ENCODE peak calls at places on chromosomes 12 and 14, in four cellular contexts. One of them, this sample, is unnamed.

GRCh38 chr14:56087824-56088571 is 30.2 kb upstream of the PELI2 start:
- DNase-seq in GM12878: no peak
- DNase-seq in SK-N-SH: no peak
- DNase-seq in H1: no peak
- DNase-seq in this sample: no peak

GRCh38 chr12:62379026-62379722 is 87.5 kb upstream of the MON2 start:
- DNase-seq in H1: no peak
- DNase-seq in SK-N-SH: no peak
- DNase-seq in GM12878: no peak
- DNase-seq in this sample: no peak

GRCh38 chr12:52645120-52645761 is 6.8 kb downstream of the KRT2 start:
- DNase-seq in SK-N-SH: no peak
- DNase-seq in H1: no peak
- DNase-seq in GM12878: no peak
- DNase-seq in this sample: peak; percentile 39

GRCh38 chr12:82880442-82880901 is 193.8 kb downstream of the TMTC2 start:
- DNase-seq in H1: no peak
- DNase-seq in GM12878: no peak
- DNase-seq in SK-N-SH: peak; percentile 18
- DNase-seq in this sample: no peak

GRCh38 chr14:87066221-87066817 is 926.7 kb downstream of the GALC start:
- DNase-seq in GM12878: no peak
- DNase-seq in SK-N-SH: no peak
- DNase-seq in H1: no peak
- DNase-seq in this sample: no peak

GRCh38 chr14:52129733-52130132 is 60.9 kb upstream of the NID2 start:
- DNase-seq in GM12878: no peak
- DNase-seq in H1: no peak
- DNase-seq in SK-N-SH: no peak
- DNase-seq in this sample: no peak

GRCh38 chr12:77766224-77766623 is 64.5 kb upstream of the NAV3 start:
- DNase-seq in GM12878: no peak
- DNase-seq in H1: no peak
- DNase-seq in SK-N-SH: no peak
- DNase-seq in this sample: no peak

GRCh38 chr12:24505366-24506025 is 443.4 kb downstream of the BCAT1 start:
- DNase-seq in GM12878: no peak
- DNase-seq in H1: no peak
- DNase-seq in SK-N-SH: no peak
- DNase-seq in this sample: no peak

GRCh38 chr14:24818054-24818822 is 184.2 kb upstream of the GZMB start:
- DNase-seq in GM12878: no peak
- DNase-seq in H1: no peak
- DNase-seq in SK-N-SH: no peak
- DNase-seq in this sample: no peak

GRCh38 chr12:41286426-41286825 is 98.3 kb downstream of the PDZRN4 start:
- DNase-seq in SK-N-SH: no peak
- DNase-seq in H1: no peak
- DNase-seq in GM12878: no peak
- DNase-seq in this sample: no peak

GRCh38 chr14:81319314-81319713 is 80.8 kb downstream of the STON2 start:
- DNase-seq in GM12878: no peak
- DNase-seq in SK-N-SH: no peak
- DNase-seq in H1: no peak
- DNase-seq in this sample: no peak

GRCh38 chr14:81326451-81326850 is 73.7 kb downstream of the STON2 start:
- DNase-seq in SK-N-SH: no peak
- DNase-seq in H1: no peak
- DNase-seq in GM12878: no peak
- DNase-seq in this sample: no peak

GRCh38 chr14:81319946-81320345 is 80.2 kb downstream of the STON2 start:
- DNase-seq in GM12878: no peak
- DNase-seq in H1: no peak
- DNase-seq in SK-N-SH: no peak
- DNase-seq in this sample: no peak

GRCh38 chr14:81323094-81323493 is 77.0 kb downstream of the STON2 start:
- DNase-seq in SK-N-SH: no peak
- DNase-seq in GM12878: no peak
- DNase-seq in H1: no peak
- DNase-seq in this sample: no peak

GRCh38 chr14:81323621-81324400 is 76.3 kb downstream of the STON2 start:
- DNase-seq in H1: peak; percentile 29
- DNase-seq in GM12878: no peak
- DNase-seq in SK-N-SH: no peak
- DNase-seq in this sample: peak; percentile 20
- TF ChIP-seq NRF1 in H1: no peak
- TF ChIP-seq NRF1 in GM12878: no peak
- TF ChIP-seq NRF1 in SK-N-SH: no peak
- TF ChIP-seq NRF1 in this sample: no peak

GRCh38 chr14:91418387-91419043 is 895 bp upstream of the CCDC88C start:
- DNase-seq in SK-N-SH: peak; percentile 78
- DNase-seq in H1: peak; percentile 39
- DNase-seq in GM12878: no peak
- DNase-seq in this sample: peak; percentile 43

GRCh38 chr14:91415794-91416743 is 1.6 kb downstream of the CCDC88C start:
- DNase-seq in SK-N-SH: no peak
- DNase-seq in GM12878: peak; percentile 88
- DNase-seq in H1: no peak
- DNase-seq in this sample: no peak

GRCh38 chr14:91417983-91418386 is 365 bp upstream of the CCDC88C start:
- DNase-seq in GM12878: no peak
- DNase-seq in H1: no peak
- DNase-seq in SK-N-SH: peak; percentile 86
- DNase-seq in this sample: peak; percentile 67

GRCh38 chr14:91416744-91417133 is 881 bp downstream of the CCDC88C start:
- DNase-seq in H1: no peak
- DNase-seq in GM12878: no peak
- DNase-seq in SK-N-SH: no peak
- DNase-seq in this sample: peak; percentile 21

GRCh38 chr14:91417134-91417982 is at the start of gene CCDC88C:
- DNase-seq in H1: no peak
- DNase-seq in SK-N-SH: peak; percentile 93
- DNase-seq in GM12878: no peak
- DNase-seq in this sample: peak; percentile 77
- TF ChIP-seq MAX in H1: no peak
- TF ChIP-seq MAX in SK-N-SH: no peak
- TF ChIP-seq MAX in GM12878: no peak
- TF ChIP-seq MAX in this sample: no peak

DNA sequence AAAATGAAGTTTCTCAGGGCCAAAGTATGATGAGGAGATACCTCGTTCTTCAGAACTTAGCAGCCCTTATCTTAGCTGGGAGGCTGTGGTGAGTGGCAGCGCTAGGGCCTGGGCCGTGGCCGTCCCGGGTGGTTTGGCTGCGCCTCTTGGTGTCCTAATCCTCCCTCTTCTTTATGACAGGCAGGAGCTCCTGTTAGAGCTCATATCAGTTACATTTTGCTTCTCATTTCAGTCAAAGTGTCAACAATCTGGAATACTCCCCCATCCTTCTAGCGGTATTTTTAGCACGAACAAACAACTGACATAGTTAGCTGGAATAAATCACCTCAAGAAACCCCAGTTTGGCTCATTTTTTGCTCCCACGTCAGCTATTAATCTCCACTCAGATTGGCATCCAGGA is 188.8 kb downstream of the TTC7B start:
- DNase-seq in H1: no peak
- DNase-seq in GM12878: no peak
- DNase-seq in SK-N-SH: no peak
- DNase-seq in this sample: peak; percentile 11
- TF ChIP-seq NRF1 in H1: no peak
- TF ChIP-seq NRF1 in GM12878: no peak
- TF ChIP-seq NRF1 in SK-N-SH: no peak
- TF ChIP-seq NRF1 in this sample: peak; percentile 20

GRCh38 chr14:105855893-105856675 is 329.7 kb downstream of the TMEM121 start:
- DNase-seq in SK-N-SH: no peak
- DNase-seq in GM12878: no peak
- DNase-seq in H1: no peak
- DNase-seq in this sample: no peak

GRCh38 chr14:105857816-105858675 is 331.7 kb downstream of the TMEM121 start:
- DNase-seq in H1: no peak
- DNase-seq in SK-N-SH: no peak
- DNase-seq in GM12878: no peak
- DNase-seq in this sample: no peak

GRCh38 chr14:105858676-105859025 is 332.3 kb downstream of the TMEM121 start:
- DNase-seq in SK-N-SH: no peak
- DNase-seq in GM12878: no peak
- DNase-seq in H1: no peak
- DNase-seq in this sample: no peak

GRCh38 chr14:105856676-105857222 is 330.4 kb downstream of the TMEM121 start:
- DNase-seq in GM12878: no peak
- DNase-seq in SK-N-SH: peak; percentile 28
- DNase-seq in H1: no peak
- DNase-seq in this sample: no peak

GRCh38 chr14:105857223-105857815 is 330.9 kb downstream of the TMEM121 start:
- DNase-seq in GM12878: no peak
- DNase-seq in H1: no peak
- DNase-seq in SK-N-SH: no peak
- DNase-seq in this sample: no peak
- TF ChIP-seq MAX in GM12878: no peak
- TF ChIP-seq MAX in H1: no peak
- TF ChIP-seq MAX in SK-N-SH: no peak
- TF ChIP-seq MAX in this sample: no peak

GRCh38 chr12:46005823-46006222 is 15.4 kb upstream of the SCAF11 start:
- DNase-seq in H1: no peak
- DNase-seq in SK-N-SH: no peak
- DNase-seq in GM12878: no peak
- DNase-seq in this sample: no peak
- TF ChIP-seq NRF1 in H1: no peak
- TF ChIP-seq NRF1 in SK-N-SH: no peak
- TF ChIP-seq NRF1 in GM12878: no peak
- TF ChIP-seq NRF1 in this sample: no peak

GRCh38 chr14:96264850-96265249 is 8.8 kb downstream of the BDKRB1 start:
- DNase-seq in SK-N-SH: no peak
- DNase-seq in H1: no peak
- DNase-seq in GM12878: no peak
- DNase-seq in this sample: peak; percentile 7
- TF ChIP-seq MAX in SK-N-SH: no peak
- TF ChIP-seq MAX in H1: no peak
- TF ChIP-seq MAX in GM12878: no peak
- TF ChIP-seq MAX in this sample: no peak

DNA sequence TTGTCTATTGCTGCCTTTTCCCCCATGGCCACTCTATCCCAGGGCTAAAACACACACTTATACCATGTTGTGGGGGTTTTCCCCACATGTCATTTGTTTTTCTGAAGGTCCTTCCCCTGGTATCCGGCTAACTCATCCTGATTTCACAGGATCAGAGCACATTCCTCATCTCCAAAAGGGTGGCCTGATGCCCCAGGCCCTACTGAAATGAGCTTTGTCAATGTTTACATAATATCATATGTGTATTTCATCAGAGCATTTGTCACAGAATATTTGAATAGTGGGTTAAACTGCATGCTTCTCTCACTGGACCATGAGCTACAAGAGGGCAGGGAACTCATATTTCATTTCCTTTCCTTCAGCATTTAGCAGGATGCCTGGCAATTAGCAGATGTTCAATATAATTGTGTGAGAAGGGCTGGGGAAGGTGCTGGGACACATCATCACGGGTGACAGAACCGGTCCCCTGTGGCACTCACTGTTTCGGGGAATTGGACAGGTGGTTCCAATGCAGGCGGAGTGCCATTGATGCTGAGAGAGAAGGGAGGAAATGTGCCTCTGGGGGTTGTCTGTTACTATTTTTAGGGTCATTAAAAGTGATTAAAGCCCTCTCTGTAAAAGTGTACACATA is 26.8 kb downstream of the EMP1 start:
- DNase-seq in SK-N-SH: no peak
- DNase-seq in GM12878: no peak
- DNase-seq in H1: no peak
- DNase-seq in this sample: no peak
- TF ChIP-seq NRF1 in SK-N-SH: no peak
- TF ChIP-seq NRF1 in GM12878: no peak
- TF ChIP-seq NRF1 in H1: no peak
- TF ChIP-seq NRF1 in this sample: no peak

GRCh38 chr12:31853977-31854376 is 105.2 kb upstream of the RESF1 start:
- DNase-seq in GM12878: no peak
- DNase-seq in SK-N-SH: no peak
- DNase-seq in H1: no peak
- DNase-seq in this sample: no peak
- TF ChIP-seq MAX in GM12878: no peak
- TF ChIP-seq MAX in SK-N-SH: no peak
- TF ChIP-seq MAX in H1: no peak
- TF ChIP-seq MAX in this sample: no peak

DNA sequence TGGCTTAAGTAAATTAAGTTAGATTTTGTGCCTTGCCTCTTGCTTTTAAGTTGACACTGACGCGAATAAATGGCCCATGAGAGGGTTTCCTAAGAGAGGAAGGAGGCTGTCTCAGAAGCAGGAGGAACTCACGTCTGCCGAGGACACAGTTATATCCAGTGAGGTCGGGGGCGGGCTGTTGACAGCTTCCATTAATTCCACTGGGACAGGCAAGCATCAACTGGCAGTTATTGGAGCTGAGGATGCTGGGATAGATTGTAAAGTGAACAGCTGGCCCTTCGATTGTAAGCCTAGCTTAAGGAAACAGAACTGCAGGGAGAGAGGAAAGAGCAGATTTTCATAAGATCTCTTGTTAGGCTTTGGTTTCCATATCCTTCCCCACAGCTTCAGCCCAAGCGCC is 399.2 kb downstream of the IPO8 start:
- DNase-seq in H1: no peak
- DNase-seq in SK-N-SH: no peak
- DNase-seq in GM12878: no peak
- DNase-seq in this sample: no peak
- TF ChIP-seq NRF1 in H1: no peak
- TF ChIP-seq NRF1 in SK-N-SH: no peak
- TF ChIP-seq NRF1 in GM12878: no peak
- TF ChIP-seq NRF1 in this sample: no peak